ENCODE peak calls at places on chromosomes 5 and 9, in nine cellular contexts. One of them, this sample, is unnamed.

GRCh38 chr9:97632992-97633858 is at the start of the genes NCBP1 and TSTD2:
- DNase-seq in tibial artery: peak; percentile 97
- DNase-seq in CD8-positive, alpha-beta memory T cell: peak; percentile 98
- DNase-seq in suprapubic skin: peak; percentile 98
- DNase-seq in uterus: peak; percentile 97
- DNase-seq in neural progenitor cell: peak; percentile 99
- DNase-seq in CD4-positive, CD25-positive, alpha-beta regulatory T cell: peak; percentile 99
- DNase-seq in trophoblast cell: peak; percentile 96
- DNase-seq in aorta: peak; percentile 98
- DNase-seq in this sample: peak; percentile 99

GRCh38 chr5:37248387-37248969 is 698 bp downstream of the CPLANE1 start:
- DNase-seq in suprapubic skin: no peak
- DNase-seq in uterus: no peak
- DNase-seq in neural progenitor cell: peak; percentile 27
- DNase-seq in tibial artery: no peak
- DNase-seq in CD4-positive, CD25-positive, alpha-beta regulatory T cell: peak; percentile 14
- DNase-seq in CD8-positive, alpha-beta memory T cell: no peak
- DNase-seq in aorta: no peak
- DNase-seq in trophoblast cell: no peak
- DNase-seq in this sample: no peak

GRCh38 chr5:68369436-68370125 is 154.0 kb downstream of the PIK3R1 start:
- DNase-seq in suprapubic skin: no peak
- DNase-seq in aorta: no peak
- DNase-seq in CD8-positive, alpha-beta memory T cell: peak; percentile 62
- DNase-seq in tibial artery: no peak
- DNase-seq in trophoblast cell: no peak
- DNase-seq in neural progenitor cell: no peak
- DNase-seq in CD4-positive, CD25-positive, alpha-beta regulatory T cell: peak; percentile 90
- DNase-seq in uterus: no peak
- DNase-seq in this sample: no peak

GRCh38 chr5:149730620-149731331 is 666 bp downstream of the PPARGC1B start:
- DNase-seq in uterus: peak; percentile 27
- DNase-seq in CD8-positive, alpha-beta memory T cell: peak; percentile 71
- DNase-seq in trophoblast cell: peak; percentile 95
- DNase-seq in neural progenitor cell: peak; percentile 69
- DNase-seq in aorta: peak; percentile 82
- DNase-seq in tibial artery: peak; percentile 35
- DNase-seq in CD4-positive, CD25-positive, alpha-beta regulatory T cell: peak; percentile 45
- DNase-seq in suprapubic skin: no peak
- DNase-seq in this sample: peak; percentile 69

GRCh38 chr5:167626341-167627118 is 664.9 kb upstream of the WWC1 start:
- DNase-seq in CD4-positive, CD25-positive, alpha-beta regulatory T cell: no peak
- DNase-seq in neural progenitor cell: peak; percentile 24
- DNase-seq in trophoblast cell: no peak
- DNase-seq in aorta: no peak
- DNase-seq in CD8-positive, alpha-beta memory T cell: no peak
- DNase-seq in tibial artery: no peak
- DNase-seq in uterus: no peak
- DNase-seq in suprapubic skin: no peak
- DNase-seq in this sample: no peak

GRCh38 chr5:140575309-140575708 is 10.7 kb downstream of the SLC35A4 start:
- DNase-seq in CD4-positive, CD25-positive, alpha-beta regulatory T cell: no peak
- DNase-seq in aorta: no peak
- DNase-seq in neural progenitor cell: no peak
- DNase-seq in trophoblast cell: peak; percentile 64
- DNase-seq in CD8-positive, alpha-beta memory T cell: no peak
- DNase-seq in uterus: no peak
- DNase-seq in suprapubic skin: no peak
- DNase-seq in tibial artery: peak; percentile 61
- DNase-seq in this sample: peak; percentile 62

GRCh38 chr5:71955718-71956117 is 151.6 kb upstream of the MAP1B start:
- DNase-seq in trophoblast cell: no peak
- DNase-seq in CD8-positive, alpha-beta memory T cell: no peak
- DNase-seq in neural progenitor cell: no peak
- DNase-seq in uterus: no peak
- DNase-seq in suprapubic skin: no peak
- DNase-seq in aorta: no peak
- DNase-seq in CD4-positive, CD25-positive, alpha-beta regulatory T cell: no peak
- DNase-seq in tibial artery: no peak
- DNase-seq in this sample: no peak

GRCh38 chr9:19022206-19022605 is 10.8 kb downstream of the SAXO1 start:
- DNase-seq in trophoblast cell: no peak
- DNase-seq in uterus: no peak
- DNase-seq in neural progenitor cell: no peak
- DNase-seq in CD8-positive, alpha-beta memory T cell: no peak
- DNase-seq in CD4-positive, CD25-positive, alpha-beta regulatory T cell: no peak
- DNase-seq in suprapubic skin: no peak
- DNase-seq in tibial artery: no peak
- DNase-seq in aorta: no peak
- DNase-seq in this sample: no peak

GRCh38 chr5:32147236-32147635 is 26.9 kb downstream of the GOLPH3 start:
- DNase-seq in suprapubic skin: no peak
- DNase-seq in trophoblast cell: no peak
- DNase-seq in uterus: no peak
- DNase-seq in CD4-positive, CD25-positive, alpha-beta regulatory T cell: no peak
- DNase-seq in aorta: no peak
- DNase-seq in tibial artery: no peak
- DNase-seq in neural progenitor cell: no peak
- DNase-seq in CD8-positive, alpha-beta memory T cell: no peak
- DNase-seq in this sample: no peak

GRCh38 chr5:78514427-78515345 is 133.9 kb downstream of the LHFPL2 start:
- DNase-seq in CD4-positive, CD25-positive, alpha-beta regulatory T cell: no peak
- DNase-seq in suprapubic skin: no peak
- DNase-seq in CD8-positive, alpha-beta memory T cell: no peak
- DNase-seq in aorta: no peak
- DNase-seq in neural progenitor cell: no peak
- DNase-seq in tibial artery: no peak
- DNase-seq in uterus: no peak
- DNase-seq in trophoblast cell: no peak
- DNase-seq in this sample: no peak

GRCh38 chr9:109640232-109641078 is 139.5 kb upstream of the PALM2AKAP2 start:
- DNase-seq in uterus: peak; percentile 15
- DNase-seq in trophoblast cell: no peak
- DNase-seq in CD4-positive, CD25-positive, alpha-beta regulatory T cell: no peak
- DNase-seq in neural progenitor cell: peak; percentile 90
- DNase-seq in aorta: peak; percentile 89
- DNase-seq in tibial artery: peak; percentile 35
- DNase-seq in suprapubic skin: no peak
- DNase-seq in CD8-positive, alpha-beta memory T cell: no peak
- DNase-seq in this sample: peak; percentile 55

GRCh38 chr5:173472784-173473278 is 143.6 kb downstream of the BOD1 start:
- DNase-seq in CD4-positive, CD25-positive, alpha-beta regulatory T cell: no peak
- DNase-seq in tibial artery: peak; percentile 39
- DNase-seq in aorta: no peak
- DNase-seq in neural progenitor cell: no peak
- DNase-seq in suprapubic skin: no peak
- DNase-seq in CD8-positive, alpha-beta memory T cell: no peak
- DNase-seq in trophoblast cell: no peak
- DNase-seq in uterus: no peak
- DNase-seq in this sample: peak; percentile 64

GRCh38 chr5:16819522-16820167 is 116.4 kb downstream of the MYO10 start:
- DNase-seq in suprapubic skin: no peak
- DNase-seq in aorta: no peak
- DNase-seq in trophoblast cell: peak; percentile 62
- DNase-seq in CD4-positive, CD25-positive, alpha-beta regulatory T cell: no peak
- DNase-seq in uterus: no peak
- DNase-seq in neural progenitor cell: no peak
- DNase-seq in tibial artery: no peak
- DNase-seq in CD8-positive, alpha-beta memory T cell: no peak
- DNase-seq in this sample: no peak

GRCh38 chr5:83718936-83719495 is 1.6 kb downstream of the HAPLN1 start:
- DNase-seq in uterus: no peak
- DNase-seq in CD4-positive, CD25-positive, alpha-beta regulatory T cell: no peak
- DNase-seq in CD8-positive, alpha-beta memory T cell: no peak
- DNase-seq in trophoblast cell: no peak
- DNase-seq in tibial artery: no peak
- DNase-seq in neural progenitor cell: no peak
- DNase-seq in aorta: no peak
- DNase-seq in suprapubic skin: no peak
- DNase-seq in this sample: no peak

GRCh38 chr9:24245988-24246387 is 299.7 kb downstream of the IZUMO3 start:
- DNase-seq in trophoblast cell: no peak
- DNase-seq in CD8-positive, alpha-beta memory T cell: no peak
- DNase-seq in aorta: no peak
- DNase-seq in CD4-positive, CD25-positive, alpha-beta regulatory T cell: no peak
- DNase-seq in tibial artery: no peak
- DNase-seq in uterus: no peak
- DNase-seq in neural progenitor cell: peak; percentile 35
- DNase-seq in suprapubic skin: no peak
- DNase-seq in this sample: no peak

GRCh38 chr5:155839251-155840037 is 487.5 kb upstream of the SGCD start:
- DNase-seq in neural progenitor cell: peak; percentile 30
- DNase-seq in aorta: no peak
- DNase-seq in suprapubic skin: no peak
- DNase-seq in trophoblast cell: no peak
- DNase-seq in uterus: no peak
- DNase-seq in CD8-positive, alpha-beta memory T cell: no peak
- DNase-seq in tibial artery: no peak
- DNase-seq in CD4-positive, CD25-positive, alpha-beta regulatory T cell: no peak
- DNase-seq in this sample: no peak

DNA sequence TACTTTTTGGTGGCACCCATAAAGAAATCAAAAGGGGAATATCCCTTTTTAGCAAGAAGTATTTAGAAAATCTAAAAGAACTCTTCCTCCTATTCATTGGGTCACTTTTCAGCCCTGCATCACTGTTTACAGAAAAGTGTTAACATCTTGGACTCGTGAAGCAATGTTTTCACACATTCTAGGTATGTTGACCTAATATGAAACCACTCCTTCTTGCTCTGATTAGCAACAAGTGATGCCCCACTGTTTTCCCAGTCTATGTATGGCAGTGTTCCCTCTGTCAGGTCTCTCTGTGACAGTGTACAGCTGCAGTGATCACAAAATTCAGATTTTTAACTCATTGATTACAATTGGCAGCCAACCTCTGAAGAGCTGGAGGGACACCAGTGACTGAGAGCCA is 148.2 kb upstream of the SLC12A2 start:
- DNase-seq in aorta: no peak
- DNase-seq in CD4-positive, CD25-positive, alpha-beta regulatory T cell: no peak
- DNase-seq in tibial artery: no peak
- DNase-seq in neural progenitor cell: no peak
- DNase-seq in uterus: no peak
- DNase-seq in suprapubic skin: no peak
- DNase-seq in trophoblast cell: no peak
- DNase-seq in CD8-positive, alpha-beta memory T cell: no peak
- DNase-seq in this sample: no peak
- H3K27ac ChIP-seq in aorta: no peak overlapping the region
- H3K27ac ChIP-seq in CD4-positive, CD25-positive, alpha-beta regulatory T cell: no peak overlapping the region
- H3K27ac ChIP-seq in tibial artery: no peak overlapping the region
- H3K27ac ChIP-seq in neural progenitor cell: no peak overlapping the region
- H3K27ac ChIP-seq in uterus: no peak overlapping the region
- H3K27ac ChIP-seq in suprapubic skin: no peak overlapping the region
- H3K27ac ChIP-seq in trophoblast cell: no peak overlapping the region
- H3K27ac ChIP-seq in CD8-positive, alpha-beta memory T cell: no peak overlapping the region
- H3K27ac ChIP-seq in this sample: no peak overlapping the region

DNA sequence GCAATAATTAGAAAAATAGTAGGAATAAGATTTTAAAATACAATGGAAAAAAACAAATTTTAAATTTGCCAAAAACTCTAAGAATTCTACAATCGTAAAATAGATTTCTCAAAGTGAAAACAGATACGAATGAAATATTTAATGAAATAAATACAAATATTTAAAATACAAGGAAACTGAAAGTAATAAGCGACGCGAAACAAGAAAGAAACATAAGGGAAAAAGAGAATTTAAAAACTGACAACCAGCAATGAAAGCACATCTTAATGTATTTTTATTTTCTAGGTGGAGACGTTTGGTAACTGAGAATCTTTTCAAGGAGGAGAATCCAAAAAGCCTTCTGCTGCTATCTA is 1.0 kb downstream of the ANXA2R start:
- DNase-seq in trophoblast cell: no peak
- DNase-seq in suprapubic skin: no peak
- DNase-seq in CD4-positive, CD25-positive, alpha-beta regulatory T cell: no peak
- DNase-seq in uterus: no peak
- DNase-seq in CD8-positive, alpha-beta memory T cell: no peak
- DNase-seq in neural progenitor cell: no peak
- DNase-seq in aorta: no peak
- DNase-seq in tibial artery: no peak
- DNase-seq in this sample: no peak
- H3K27ac ChIP-seq in trophoblast cell: no peak overlapping the region
- H3K27ac ChIP-seq in suprapubic skin: peak overlapping the region; percentile 96
- H3K27ac ChIP-seq in CD4-positive, CD25-positive, alpha-beta regulatory T cell: peak overlapping the region; percentile 95
- H3K27ac ChIP-seq in uterus: peak overlapping the region; percentile 90
- H3K27ac ChIP-seq in CD8-positive, alpha-beta memory T cell: peak overlapping the region; percentile 88
- H3K27ac ChIP-seq in neural progenitor cell: no peak overlapping the region
- H3K27ac ChIP-seq in aorta: no peak overlapping the region
- H3K27ac ChIP-seq in tibial artery: peak overlapping the region; percentile 98
- H3K27ac ChIP-seq in this sample: peak overlapping the region; percentile 96

DNA sequence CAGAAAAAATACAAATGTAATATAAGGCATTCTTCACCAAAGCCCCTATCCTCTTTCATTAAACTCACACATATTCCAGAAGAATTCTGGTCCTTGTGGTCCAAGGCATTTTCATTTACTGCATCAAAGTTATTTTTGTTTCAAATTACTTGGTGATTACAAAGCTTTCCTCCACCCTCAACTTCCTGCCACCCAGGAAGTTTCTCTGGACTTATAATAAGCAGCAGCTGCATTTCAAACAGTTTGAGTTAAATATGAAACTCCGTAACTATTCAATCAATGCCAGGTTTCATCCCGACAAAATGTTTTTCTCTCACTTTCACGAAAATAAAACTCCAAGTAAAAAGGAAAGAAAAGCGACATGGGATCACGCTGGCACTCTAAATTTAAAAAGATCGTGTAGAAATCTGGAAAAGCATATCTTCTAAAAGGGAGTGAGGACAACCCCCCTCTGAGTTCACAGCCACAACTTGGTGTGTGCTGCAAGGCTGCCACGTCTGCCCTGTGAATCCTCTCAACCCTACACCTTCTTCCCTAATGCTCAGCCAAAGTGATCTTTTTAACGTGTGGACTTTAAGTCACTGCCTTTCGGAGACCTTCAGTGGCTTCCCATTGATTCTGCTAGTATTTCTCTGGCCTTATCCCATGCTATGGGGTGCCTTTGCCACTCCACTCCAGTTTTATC is 90.9 kb upstream of the CER1 start:
- DNase-seq in suprapubic skin: no peak
- DNase-seq in aorta: no peak
- DNase-seq in CD8-positive, alpha-beta memory T cell: no peak
- DNase-seq in neural progenitor cell: no peak
- DNase-seq in uterus: no peak
- DNase-seq in tibial artery: no peak
- DNase-seq in trophoblast cell: no peak
- DNase-seq in CD4-positive, CD25-positive, alpha-beta regulatory T cell: no peak
- DNase-seq in this sample: no peak
- H3K27ac ChIP-seq in suprapubic skin: peak overlapping the region; percentile 12
- H3K27ac ChIP-seq in aorta: no peak overlapping the region
- H3K27ac ChIP-seq in CD8-positive, alpha-beta memory T cell: no peak overlapping the region
- H3K27ac ChIP-seq in neural progenitor cell: no peak overlapping the region
- H3K27ac ChIP-seq in uterus: no peak overlapping the region
- H3K27ac ChIP-seq in tibial artery: no peak overlapping the region
- H3K27ac ChIP-seq in trophoblast cell: no peak overlapping the region
- H3K27ac ChIP-seq in CD4-positive, CD25-positive, alpha-beta regulatory T cell: no peak overlapping the region
- H3K27ac ChIP-seq in this sample: no peak overlapping the region

DNA sequence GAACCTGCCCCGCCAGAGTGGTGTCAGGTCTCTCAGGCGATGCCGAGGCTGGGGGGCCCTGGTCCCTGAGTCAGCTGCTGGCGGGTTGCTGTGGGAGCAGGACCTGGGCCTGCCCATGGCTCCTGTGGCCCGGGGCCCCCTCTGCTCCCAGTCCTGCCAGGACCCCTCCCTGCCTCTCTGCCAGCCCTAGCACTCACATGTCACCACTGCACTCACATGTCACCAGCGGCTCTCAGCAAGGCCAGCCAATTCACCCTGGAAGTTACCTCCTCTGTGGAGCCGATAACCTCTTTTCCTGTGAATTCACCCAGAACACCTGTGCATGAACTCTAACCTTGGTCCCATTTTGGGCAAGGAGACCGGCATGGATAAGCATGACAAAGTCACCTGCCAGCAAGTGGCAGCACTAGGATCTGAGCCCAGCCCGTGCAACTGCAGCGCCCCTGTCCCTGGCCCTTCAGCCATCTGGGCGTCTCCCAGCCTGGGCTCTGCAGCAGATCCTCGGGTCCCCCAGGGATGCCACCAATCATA is 170.2 kb downstream of the GAPVD1 start:
- DNase-seq in tibial artery: no peak
- DNase-seq in aorta: peak; percentile 64
- DNase-seq in CD4-positive, CD25-positive, alpha-beta regulatory T cell: no peak
- DNase-seq in suprapubic skin: peak; percentile 57
- DNase-seq in uterus: no peak
- DNase-seq in trophoblast cell: no peak
- DNase-seq in neural progenitor cell: no peak
- DNase-seq in CD8-positive, alpha-beta memory T cell: no peak
- DNase-seq in this sample: no peak
- H3K27ac ChIP-seq in tibial artery: no peak overlapping the region
- H3K27ac ChIP-seq in aorta: no peak overlapping the region
- H3K27ac ChIP-seq in CD4-positive, CD25-positive, alpha-beta regulatory T cell: no peak overlapping the region
- H3K27ac ChIP-seq in suprapubic skin: no peak overlapping the region
- H3K27ac ChIP-seq in uterus: no peak overlapping the region
- H3K27ac ChIP-seq in trophoblast cell: no peak overlapping the region
- H3K27ac ChIP-seq in neural progenitor cell: no peak overlapping the region
- H3K27ac ChIP-seq in CD8-positive, alpha-beta memory T cell: no peak overlapping the region
- H3K27ac ChIP-seq in this sample: no peak overlapping the region